ENCODE peak calls at places on chromosomes 13 and 19, in eight cellular contexts. One of them, this sample, is unnamed.

GRCh38 chr19:40613669-40614594 is 12.8 kb downstream of the LTBP4 start:
- DNase-seq in ascending aorta: no peak
- DNase-seq in IMR-90: peak
- DNase-seq in heart right ventricle: peak
- DNase-seq in dorsolateral prefrontal cortex: no peak
- DNase-seq in hepatocyte: peak
- DNase-seq in astrocyte of the cerebellum: no peak
- DNase-seq in foreskin fibroblast: peak
- DNase-seq in this sample: peak

GRCh38 chr13:109476001-109476400 is 310.4 kb downstream of the IRS2 start:
- DNase-seq in ascending aorta: no peak
- DNase-seq in IMR-90: no peak
- DNase-seq in heart right ventricle: no peak
- DNase-seq in dorsolateral prefrontal cortex: no peak
- DNase-seq in hepatocyte: no peak
- DNase-seq in astrocyte of the cerebellum: no peak
- DNase-seq in foreskin fibroblast: no peak
- DNase-seq in this sample: no peak

GRCh38 chr19:1361601-1362384 is 21.9 kb upstream of the NDUFS7 start:
- DNase-seq in ascending aorta: no peak
- DNase-seq in IMR-90: peak
- DNase-seq in heart right ventricle: no peak
- DNase-seq in dorsolateral prefrontal cortex: no peak
- DNase-seq in hepatocyte: no peak
- DNase-seq in astrocyte of the cerebellum: peak
- DNase-seq in foreskin fibroblast: peak
- DNase-seq in this sample: peak

GRCh38 chr13:26719356-26719945 is 41.1 kb downstream of the GPR12 start:
- DNase-seq in ascending aorta: no peak
- DNase-seq in IMR-90: peak
- DNase-seq in heart right ventricle: no peak
- DNase-seq in dorsolateral prefrontal cortex: no peak
- DNase-seq in hepatocyte: no peak
- DNase-seq in astrocyte of the cerebellum: no peak
- DNase-seq in foreskin fibroblast: peak
- DNase-seq in this sample: peak

GRCh38 chr19:56821675-56822074 is 18.9 kb downstream of the PEG3 start:
- DNase-seq in ascending aorta: no peak
- DNase-seq in IMR-90: no peak
- DNase-seq in heart right ventricle: no peak
- DNase-seq in dorsolateral prefrontal cortex: no peak
- DNase-seq in hepatocyte: no peak
- DNase-seq in astrocyte of the cerebellum: no peak
- DNase-seq in foreskin fibroblast: no peak
- DNase-seq in this sample: no peak

GRCh38 chr19:13212759-13213330 is 62.6 kb downstream of the IER2 start:
- DNase-seq in ascending aorta: no peak
- DNase-seq in IMR-90: peak
- DNase-seq in heart right ventricle: peak
- DNase-seq in dorsolateral prefrontal cortex: no peak
- DNase-seq in hepatocyte: peak
- DNase-seq in astrocyte of the cerebellum: no peak
- DNase-seq in foreskin fibroblast: peak
- DNase-seq in this sample: peak

GRCh38 chr13:83274679-83275078 is 607.6 kb downstream of the SLITRK1 start:
- DNase-seq in ascending aorta: no peak
- DNase-seq in IMR-90: no peak
- DNase-seq in heart right ventricle: no peak
- DNase-seq in dorsolateral prefrontal cortex: no peak
- DNase-seq in hepatocyte: no peak
- DNase-seq in astrocyte of the cerebellum: no peak
- DNase-seq in foreskin fibroblast: no peak
- DNase-seq in this sample: no peak

GRCh38 chr19:44111910-44112463 is 1.2 kb upstream of the ZNF225 start:
- DNase-seq in ascending aorta: no peak
- DNase-seq in IMR-90: peak
- DNase-seq in heart right ventricle: no peak
- DNase-seq in dorsolateral prefrontal cortex: no peak
- DNase-seq in hepatocyte: peak
- DNase-seq in astrocyte of the cerebellum: peak
- DNase-seq in foreskin fibroblast: peak
- DNase-seq in this sample: peak

GRCh38 chr19:34851277-34851804 is 75.4 kb upstream of the ZNF30 start:
- DNase-seq in ascending aorta: no peak
- DNase-seq in IMR-90: no peak
- DNase-seq in heart right ventricle: no peak
- DNase-seq in dorsolateral prefrontal cortex: no peak
- DNase-seq in hepatocyte: peak
- DNase-seq in astrocyte of the cerebellum: no peak
- DNase-seq in foreskin fibroblast: no peak
- DNase-seq in this sample: no peak

GRCh38 chr19:11483176-11484111 is 2.6 kb upstream of the ELAVL3 start:
- DNase-seq in ascending aorta: no peak
- DNase-seq in IMR-90: no peak
- DNase-seq in heart right ventricle: no peak
- DNase-seq in dorsolateral prefrontal cortex: no peak
- DNase-seq in hepatocyte: no peak
- DNase-seq in astrocyte of the cerebellum: no peak
- DNase-seq in foreskin fibroblast: no peak
- DNase-seq in this sample: no peak

GRCh38 chr19:13718733-13719132 is 45.6 kb upstream of the MRI1 start:
- DNase-seq in ascending aorta: no peak
- DNase-seq in IMR-90: peak
- DNase-seq in heart right ventricle: peak
- DNase-seq in dorsolateral prefrontal cortex: peak
- DNase-seq in hepatocyte: peak
- DNase-seq in astrocyte of the cerebellum: peak
- DNase-seq in foreskin fibroblast: peak
- DNase-seq in this sample: peak

GRCh38 chr13:40652588-40652940 is 13.9 kb downstream of the FOXO1 start:
- DNase-seq in ascending aorta: no peak
- DNase-seq in IMR-90: no peak
- DNase-seq in heart right ventricle: no peak
- DNase-seq in dorsolateral prefrontal cortex: no peak
- DNase-seq in hepatocyte: no peak
- DNase-seq in astrocyte of the cerebellum: no peak
- DNase-seq in foreskin fibroblast: no peak
- DNase-seq in this sample: peak

GRCh38 chr19:10432736-10433130 is 12.4 kb downstream of the PDE4A start:
- DNase-seq in ascending aorta: no peak
- DNase-seq in IMR-90: no peak
- DNase-seq in heart right ventricle: peak
- DNase-seq in dorsolateral prefrontal cortex: no peak
- DNase-seq in hepatocyte: no peak
- DNase-seq in astrocyte of the cerebellum: no peak
- DNase-seq in foreskin fibroblast: no peak
- DNase-seq in this sample: no peak

GRCh38 chr19:8881512-8881911 is 49.3 kb downstream of the MBD3L1 start:
- DNase-seq in ascending aorta: no peak
- DNase-seq in IMR-90: no peak
- DNase-seq in heart right ventricle: no peak
- DNase-seq in dorsolateral prefrontal cortex: no peak
- DNase-seq in hepatocyte: no peak
- DNase-seq in astrocyte of the cerebellum: no peak
- DNase-seq in foreskin fibroblast: no peak
- DNase-seq in this sample: no peak

GRCh38 chr19:30222428-30222873 is 149.7 kb upstream of the ZNF536 start:
- DNase-seq in ascending aorta: no peak
- DNase-seq in IMR-90: no peak
- DNase-seq in heart right ventricle: peak
- DNase-seq in dorsolateral prefrontal cortex: no peak
- DNase-seq in hepatocyte: peak
- DNase-seq in astrocyte of the cerebellum: no peak
- DNase-seq in foreskin fibroblast: no peak
- DNase-seq in this sample: no peak

GRCh38 chr13:54676526-54677113 is 1648.0 kb downstream of the OLFM4 start:
- DNase-seq in ascending aorta: no peak
- DNase-seq in IMR-90: no peak
- DNase-seq in heart right ventricle: no peak
- DNase-seq in dorsolateral prefrontal cortex: no peak
- DNase-seq in hepatocyte: no peak
- DNase-seq in astrocyte of the cerebellum: no peak
- DNase-seq in foreskin fibroblast: no peak
- DNase-seq in this sample: no peak

GRCh38 chr13:50676602-50677001 is 166.9 kb downstream of the DLEU7 start:
- DNase-seq in ascending aorta: no peak
- DNase-seq in IMR-90: peak
- DNase-seq in heart right ventricle: no peak
- DNase-seq in dorsolateral prefrontal cortex: no peak
- DNase-seq in hepatocyte: peak
- DNase-seq in astrocyte of the cerebellum: no peak
- DNase-seq in foreskin fibroblast: peak
- DNase-seq in this sample: peak

GRCh38 chr19:8174706-8175105 is 25.3 kb upstream of the FBN3 start:
- DNase-seq in ascending aorta: no peak
- DNase-seq in IMR-90: peak
- DNase-seq in heart right ventricle: no peak
- DNase-seq in dorsolateral prefrontal cortex: no peak
- DNase-seq in hepatocyte: no peak
- DNase-seq in astrocyte of the cerebellum: peak
- DNase-seq in foreskin fibroblast: no peak
- DNase-seq in this sample: no peak

GRCh38 chr13:100511422-100511821 is 77.2 kb downstream of the GGACT start:
- DNase-seq in ascending aorta: no peak
- DNase-seq in IMR-90: no peak
- DNase-seq in heart right ventricle: no peak
- DNase-seq in dorsolateral prefrontal cortex: no peak
- DNase-seq in hepatocyte: no peak
- DNase-seq in astrocyte of the cerebellum: no peak
- DNase-seq in foreskin fibroblast: no peak
- DNase-seq in this sample: no peak

GRCh38 chr19:2476451-2477140 is 669 bp downstream of the GADD45B start:
- DNase-seq in ascending aorta: no peak
- DNase-seq in IMR-90: peak
- DNase-seq in heart right ventricle: peak
- DNase-seq in dorsolateral prefrontal cortex: peak
- DNase-seq in hepatocyte: peak
- DNase-seq in astrocyte of the cerebellum: no peak
- DNase-seq in foreskin fibroblast: peak
- DNase-seq in this sample: peak
- TF ChIP-seq CTCF in ascending aorta: no peak
- TF ChIP-seq CTCF in IMR-90: no peak
- TF ChIP-seq CTCF in heart right ventricle: no peak
- TF ChIP-seq CTCF in dorsolateral prefrontal cortex: no peak
- TF ChIP-seq CTCF in hepatocyte: no peak
- TF ChIP-seq CTCF in astrocyte of the cerebellum: no peak
- TF ChIP-seq CTCF in foreskin fibroblast: no peak
- TF ChIP-seq CTCF in this sample: no peak

GRCh38 chr19:46015080-46015960 is 7.5 kb downstream of the PGLYRP1 start:
- DNase-seq in ascending aorta: peak
- DNase-seq in IMR-90: no peak
- DNase-seq in heart right ventricle: peak
- DNase-seq in dorsolateral prefrontal cortex: no peak
- DNase-seq in hepatocyte: peak
- DNase-seq in astrocyte of the cerebellum: no peak
- DNase-seq in foreskin fibroblast: no peak
- DNase-seq in this sample: peak
- H3K4me3 ChIP-seq in ascending aorta: peak
- H3K4me3 ChIP-seq in IMR-90: no peak
- H3K4me3 ChIP-seq in heart right ventricle: peak
- H3K4me3 ChIP-seq in dorsolateral prefrontal cortex: peak
- H3K4me3 ChIP-seq in hepatocyte: no peak
- H3K4me3 ChIP-seq in astrocyte of the cerebellum: peak
- H3K4me3 ChIP-seq in foreskin fibroblast: no peak
- H3K4me3 ChIP-seq in this sample: no peak

GRCh38 chr19:18340990-18341868 is 831 bp downstream of the PGPEP1 start:
- DNase-seq in ascending aorta: peak
- DNase-seq in IMR-90: peak
- DNase-seq in heart right ventricle: peak
- DNase-seq in dorsolateral prefrontal cortex: peak
- DNase-seq in hepatocyte: peak
- DNase-seq in astrocyte of the cerebellum: no peak
- DNase-seq in foreskin fibroblast: peak
- DNase-seq in this sample: peak

GRCh38 chr19:18338471-18339001 is 1.9 kb upstream of the PGPEP1 start:
- DNase-seq in ascending aorta: no peak
- DNase-seq in IMR-90: no peak
- DNase-seq in heart right ventricle: no peak
- DNase-seq in dorsolateral prefrontal cortex: no peak
- DNase-seq in hepatocyte: no peak
- DNase-seq in astrocyte of the cerebellum: no peak
- DNase-seq in foreskin fibroblast: no peak
- DNase-seq in this sample: no peak

GRCh38 chr19:18340237-18340989 is at the start of gene PGPEP1:
- DNase-seq in ascending aorta: peak
- DNase-seq in IMR-90: peak
- DNase-seq in heart right ventricle: peak
- DNase-seq in dorsolateral prefrontal cortex: peak
- DNase-seq in hepatocyte: peak
- DNase-seq in astrocyte of the cerebellum: no peak
- DNase-seq in foreskin fibroblast: peak
- DNase-seq in this sample: peak

GRCh38 chr19:18342090-18342632 is 1.8 kb downstream of the PGPEP1 start:
- DNase-seq in ascending aorta: no peak
- DNase-seq in IMR-90: no peak
- DNase-seq in heart right ventricle: no peak
- DNase-seq in dorsolateral prefrontal cortex: no peak
- DNase-seq in hepatocyte: no peak
- DNase-seq in astrocyte of the cerebellum: no peak
- DNase-seq in foreskin fibroblast: no peak
- DNase-seq in this sample: no peak

DNA sequence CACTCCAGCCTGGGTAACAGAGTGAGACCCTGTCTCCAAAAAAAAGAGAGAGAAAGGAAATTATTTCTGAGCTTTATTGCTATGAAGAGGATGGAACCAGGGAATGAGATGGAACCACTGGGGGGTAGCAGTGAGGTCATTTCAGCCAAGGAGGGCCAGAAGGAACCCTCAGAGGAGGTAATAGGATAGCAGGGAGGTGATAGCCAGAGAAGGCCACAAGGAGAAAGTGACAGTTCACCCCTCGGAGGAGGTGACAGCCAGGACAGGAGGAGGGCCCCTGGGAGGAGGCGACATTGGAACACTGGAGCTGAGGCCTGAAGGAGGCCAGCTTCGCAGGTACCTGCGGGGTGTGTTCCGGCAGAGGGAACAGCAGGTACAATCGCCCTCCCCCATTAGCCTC is 695 bp upstream of the PGPEP1 start:
- DNase-seq in ascending aorta: no peak
- DNase-seq in IMR-90: peak
- DNase-seq in heart right ventricle: no peak
- DNase-seq in dorsolateral prefrontal cortex: no peak
- DNase-seq in hepatocyte: no peak
- DNase-seq in astrocyte of the cerebellum: no peak
- DNase-seq in foreskin fibroblast: no peak
- DNase-seq in this sample: no peak
- TF ChIP-seq CTCF in ascending aorta: no peak
- TF ChIP-seq CTCF in IMR-90: peak
- TF ChIP-seq CTCF in heart right ventricle: no peak
- TF ChIP-seq CTCF in dorsolateral prefrontal cortex: no peak
- TF ChIP-seq CTCF in hepatocyte: peak
- TF ChIP-seq CTCF in astrocyte of the cerebellum: peak
- TF ChIP-seq CTCF in foreskin fibroblast: peak
- TF ChIP-seq CTCF in this sample: peak

DNA sequence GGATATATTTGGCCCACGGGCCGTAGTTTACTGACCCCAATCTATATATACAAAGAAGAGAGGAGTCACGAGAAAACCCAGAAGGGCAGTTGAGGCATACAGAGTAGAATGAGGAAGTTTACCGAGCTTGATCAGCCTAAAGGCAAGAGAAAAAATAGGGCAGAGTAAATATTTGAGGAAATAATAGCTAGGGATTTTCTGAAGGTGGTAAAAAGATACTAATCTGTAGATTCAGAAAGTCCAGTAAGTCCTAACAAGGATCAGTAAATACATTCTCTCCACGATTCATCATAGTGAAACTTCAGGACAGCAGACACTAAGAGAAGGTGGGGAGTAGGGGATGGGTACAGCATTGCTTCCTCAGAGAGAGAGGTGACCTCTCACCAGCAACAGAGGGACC is 248.1 kb downstream of the ATP8A2 start:
- DNase-seq in ascending aorta: no peak
- DNase-seq in IMR-90: no peak
- DNase-seq in heart right ventricle: no peak
- DNase-seq in dorsolateral prefrontal cortex: no peak
- DNase-seq in hepatocyte: no peak
- DNase-seq in astrocyte of the cerebellum: no peak
- DNase-seq in foreskin fibroblast: no peak
- DNase-seq in this sample: no peak
- H3K4me3 ChIP-seq in ascending aorta: no peak
- H3K4me3 ChIP-seq in IMR-90: no peak
- H3K4me3 ChIP-seq in heart right ventricle: no peak
- H3K4me3 ChIP-seq in dorsolateral prefrontal cortex: no peak
- H3K4me3 ChIP-seq in hepatocyte: no peak
- H3K4me3 ChIP-seq in astrocyte of the cerebellum: no peak
- H3K4me3 ChIP-seq in foreskin fibroblast: no peak
- H3K4me3 ChIP-seq in this sample: no peak

This sample was measured in fibroblast of villous mesenchyme.